ENCODE peak calls at places on chromosomes 5 and 9, in eight cellular contexts. One of them, this sample, is unnamed.

GRCh38 chr9:137355445-137356365 is 53.6 kb upstream of the NRARP start:
- DNase-seq in lower lobe of right lung: no peak
- DNase-seq in transverse colon: no peak
- DNase-seq in heart right ventricle: no peak
- DNase-seq in tibial artery: no peak
- DNase-seq in right lobe of liver: no peak
- DNase-seq in psoas muscle: no peak
- DNase-seq in heart left ventricle: no peak
- DNase-seq in this sample: no peak

GRCh38 chr9:105475302-105475701 is 27.5 kb downstream of the FSD1L start:
- DNase-seq in tibial artery: no peak
- DNase-seq in heart right ventricle: no peak
- DNase-seq in psoas muscle: no peak
- DNase-seq in right lobe of liver: no peak
- DNase-seq in transverse colon: no peak
- DNase-seq in lower lobe of right lung: no peak
- DNase-seq in heart left ventricle: no peak
- DNase-seq in this sample: peak; percentile 19

GRCh38 chr5:8068078-8068477 is 199.1 kb downstream of the MTRR start:
- DNase-seq in heart left ventricle: no peak
- DNase-seq in heart right ventricle: no peak
- DNase-seq in lower lobe of right lung: no peak
- DNase-seq in transverse colon: no peak
- DNase-seq in psoas muscle: no peak
- DNase-seq in right lobe of liver: no peak
- DNase-seq in tibial artery: no peak
- DNase-seq in this sample: no peak

GRCh38 chr9:35726876-35727438 is 5.0 kb downstream of the TLN1 start:
- DNase-seq in heart left ventricle: peak; percentile 66
- DNase-seq in tibial artery: peak; percentile 92
- DNase-seq in lower lobe of right lung: peak; percentile 68
- DNase-seq in transverse colon: peak; percentile 49
- DNase-seq in psoas muscle: no peak
- DNase-seq in heart right ventricle: peak; percentile 60
- DNase-seq in right lobe of liver: no peak
- DNase-seq in this sample: no peak

GRCh38 chr9:12702160-12702758 is 9.1 kb downstream of the TYRP1 start:
- DNase-seq in tibial artery: no peak
- DNase-seq in right lobe of liver: peak; percentile 35
- DNase-seq in heart left ventricle: peak; percentile 10
- DNase-seq in psoas muscle: peak; percentile 28
- DNase-seq in lower lobe of right lung: peak; percentile 25
- DNase-seq in heart right ventricle: peak; percentile 17
- DNase-seq in transverse colon: peak; percentile 16
- DNase-seq in this sample: peak; percentile 23

GRCh38 chr5:73673161-73673591 is 47.2 kb downstream of the ARHGEF28 start:
- DNase-seq in tibial artery: no peak
- DNase-seq in heart right ventricle: no peak
- DNase-seq in lower lobe of right lung: no peak
- DNase-seq in right lobe of liver: no peak
- DNase-seq in psoas muscle: no peak
- DNase-seq in heart left ventricle: no peak
- DNase-seq in transverse colon: no peak
- DNase-seq in this sample: peak; percentile 64

GRCh38 chr5:56581426-56581825 is 233.9 kb upstream of the MAP3K1 start:
- DNase-seq in heart left ventricle: no peak
- DNase-seq in right lobe of liver: no peak
- DNase-seq in lower lobe of right lung: no peak
- DNase-seq in transverse colon: no peak
- DNase-seq in heart right ventricle: no peak
- DNase-seq in tibial artery: no peak
- DNase-seq in psoas muscle: no peak
- DNase-seq in this sample: no peak

GRCh38 chr9:137234055-137234697 is 3.5 kb downstream of the SLC34A3 start:
- DNase-seq in tibial artery: no peak
- DNase-seq in lower lobe of right lung: no peak
- DNase-seq in psoas muscle: no peak
- DNase-seq in heart left ventricle: no peak
- DNase-seq in transverse colon: no peak
- DNase-seq in heart right ventricle: no peak
- DNase-seq in right lobe of liver: no peak
- DNase-seq in this sample: no peak

GRCh38 chr5:15823413-15823812 is 323.4 kb downstream of the FBXL7 start:
- DNase-seq in tibial artery: no peak
- DNase-seq in heart left ventricle: no peak
- DNase-seq in lower lobe of right lung: no peak
- DNase-seq in right lobe of liver: no peak
- DNase-seq in transverse colon: no peak
- DNase-seq in heart right ventricle: no peak
- DNase-seq in psoas muscle: no peak
- DNase-seq in this sample: no peak

GRCh38 chr9:127561491-127562270 is 50.4 kb upstream of the STXBP1 start:
- DNase-seq in heart right ventricle: peak; percentile 78
- DNase-seq in right lobe of liver: peak; percentile 72
- DNase-seq in transverse colon: peak; percentile 78
- DNase-seq in lower lobe of right lung: peak; percentile 88
- DNase-seq in tibial artery: peak; percentile 96
- DNase-seq in heart left ventricle: peak; percentile 79
- DNase-seq in psoas muscle: peak; percentile 84
- DNase-seq in this sample: peak; percentile 99

GRCh38 chr5:115160975-115161475 is 8.7 kb downstream of the TRIM36 start:
- DNase-seq in transverse colon: no peak
- DNase-seq in heart left ventricle: no peak
- DNase-seq in psoas muscle: no peak
- DNase-seq in tibial artery: no peak
- DNase-seq in heart right ventricle: no peak
- DNase-seq in right lobe of liver: no peak
- DNase-seq in lower lobe of right lung: no peak
- DNase-seq in this sample: no peak

GRCh38 chr5:33936004-33936380 is 194 bp upstream of the RXFP3 start:
- DNase-seq in heart left ventricle: peak; percentile 59
- DNase-seq in transverse colon: peak; percentile 15
- DNase-seq in tibial artery: peak; percentile 69
- DNase-seq in right lobe of liver: peak; percentile 56
- DNase-seq in psoas muscle: peak; percentile 54
- DNase-seq in heart right ventricle: peak; percentile 48
- DNase-seq in lower lobe of right lung: peak; percentile 55
- DNase-seq in this sample: peak; percentile 60

GRCh38 chr5:54514269-54514668 is 3.3 kb upstream of the SNX18 start:
- DNase-seq in lower lobe of right lung: no peak
- DNase-seq in transverse colon: no peak
- DNase-seq in psoas muscle: no peak
- DNase-seq in heart right ventricle: no peak
- DNase-seq in right lobe of liver: no peak
- DNase-seq in tibial artery: no peak
- DNase-seq in heart left ventricle: no peak
- DNase-seq in this sample: no peak

GRCh38 chr5:128536229-128536860 is 1.7 kb downstream of the FBN2 start:
- DNase-seq in lower lobe of right lung: no peak
- DNase-seq in heart right ventricle: no peak
- DNase-seq in transverse colon: no peak
- DNase-seq in tibial artery: no peak
- DNase-seq in heart left ventricle: no peak
- DNase-seq in psoas muscle: no peak
- DNase-seq in right lobe of liver: no peak
- DNase-seq in this sample: no peak

GRCh38 chr5:135150767-135151166 is 116.7 kb upstream of the PITX1 start:
- DNase-seq in psoas muscle: no peak
- DNase-seq in heart right ventricle: no peak
- DNase-seq in right lobe of liver: no peak
- DNase-seq in heart left ventricle: no peak
- DNase-seq in tibial artery: peak; percentile 24
- DNase-seq in lower lobe of right lung: no peak
- DNase-seq in transverse colon: no peak
- DNase-seq in this sample: no peak

GRCh38 chr5:1799110-1799601 is 481 bp downstream of the MRPL36 start:
- DNase-seq in transverse colon: peak; percentile 15
- DNase-seq in lower lobe of right lung: no peak
- DNase-seq in right lobe of liver: no peak
- DNase-seq in heart right ventricle: no peak
- DNase-seq in psoas muscle: peak; percentile 30
- DNase-seq in tibial artery: no peak
- DNase-seq in heart left ventricle: no peak
- DNase-seq in this sample: peak; percentile 20

GRCh38 chr5:175731756-175732465 is 74.0 kb downstream of the HRH2 start:
- DNase-seq in heart right ventricle: no peak
- DNase-seq in psoas muscle: no peak
- DNase-seq in heart left ventricle: no peak
- DNase-seq in transverse colon: no peak
- DNase-seq in lower lobe of right lung: no peak
- DNase-seq in tibial artery: no peak
- DNase-seq in right lobe of liver: no peak
- DNase-seq in this sample: no peak

GRCh38 chr5:175728316-175728715 is 70.4 kb downstream of the HRH2 start:
- DNase-seq in heart left ventricle: no peak
- DNase-seq in psoas muscle: no peak
- DNase-seq in tibial artery: no peak
- DNase-seq in lower lobe of right lung: no peak
- DNase-seq in right lobe of liver: no peak
- DNase-seq in transverse colon: no peak
- DNase-seq in heart right ventricle: no peak
- DNase-seq in this sample: no peak

GRCh38 chr5:175731172-175731571 is 73.3 kb downstream of the HRH2 start:
- DNase-seq in heart right ventricle: no peak
- DNase-seq in psoas muscle: no peak
- DNase-seq in transverse colon: no peak
- DNase-seq in heart left ventricle: no peak
- DNase-seq in right lobe of liver: no peak
- DNase-seq in tibial artery: no peak
- DNase-seq in lower lobe of right lung: no peak
- DNase-seq in this sample: no peak

GRCh38 chr5:175729829-175730277 is 72.0 kb downstream of the HRH2 start:
- DNase-seq in lower lobe of right lung: peak; percentile 89
- DNase-seq in heart right ventricle: peak; percentile 90
- DNase-seq in transverse colon: peak; percentile 91
- DNase-seq in right lobe of liver: peak; percentile 90
- DNase-seq in tibial artery: peak; percentile 89
- DNase-seq in psoas muscle: peak; percentile 85
- DNase-seq in heart left ventricle: peak; percentile 88
- DNase-seq in this sample: peak; percentile 34

DNA sequence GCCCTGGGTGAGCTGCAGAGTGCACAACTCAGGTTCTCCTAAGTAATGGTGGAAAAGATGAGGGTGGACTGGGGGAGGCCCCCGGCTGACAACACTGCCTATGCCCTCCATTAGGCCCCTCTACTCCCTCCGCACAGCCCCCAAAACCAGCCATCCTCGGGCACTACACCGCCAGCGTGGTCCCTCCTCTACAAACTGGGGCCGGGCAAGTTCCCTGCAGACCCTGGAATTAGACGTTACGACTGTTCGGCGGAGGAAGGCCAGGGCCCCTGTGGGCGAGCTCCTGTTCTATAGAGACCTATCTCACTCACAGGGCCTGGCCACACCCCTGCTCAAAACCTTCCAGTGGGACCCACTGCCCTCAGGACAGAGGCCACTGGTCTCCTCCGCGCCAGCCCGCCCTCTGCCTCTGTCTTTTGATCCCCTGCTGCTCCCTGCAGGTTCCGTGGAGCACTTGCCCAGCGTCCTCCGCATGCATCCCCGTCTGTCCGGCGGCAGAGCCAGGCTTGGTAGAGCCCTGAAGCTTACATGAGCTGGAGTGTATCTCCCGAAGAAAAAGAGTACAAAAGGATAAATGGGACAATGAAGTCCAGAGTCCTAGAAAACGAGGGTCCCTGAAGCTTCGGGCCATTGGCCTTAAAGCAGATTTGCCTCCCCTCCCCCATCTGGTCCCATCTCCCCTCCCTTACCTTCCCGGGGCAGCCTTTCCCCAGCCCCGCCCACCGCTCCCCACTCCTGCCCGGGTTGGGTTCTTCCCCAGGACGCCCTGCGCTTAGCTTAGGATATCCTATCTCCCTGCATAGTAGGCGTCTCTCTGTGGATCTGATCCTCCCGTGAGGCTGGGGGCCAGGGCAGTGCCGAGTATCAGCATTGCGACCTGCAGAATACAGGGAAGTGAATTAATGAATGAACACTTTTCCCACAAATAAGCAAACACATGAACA is 71.3 kb downstream of the HRH2 start:
- DNase-seq in transverse colon: no peak
- DNase-seq in heart left ventricle: no peak
- DNase-seq in psoas muscle: no peak
- DNase-seq in tibial artery: peak; percentile 51
- DNase-seq in lower lobe of right lung: no peak
- DNase-seq in right lobe of liver: no peak
- DNase-seq in heart right ventricle: no peak
- DNase-seq in this sample: no peak
- TF ChIP-seq CTCF in transverse colon: no peak
- TF ChIP-seq CTCF in heart left ventricle: no peak
- TF ChIP-seq CTCF in psoas muscle: no peak
- TF ChIP-seq CTCF in tibial artery: no peak
- TF ChIP-seq CTCF in lower lobe of right lung: no peak
- TF ChIP-seq CTCF in right lobe of liver: no peak
- TF ChIP-seq CTCF in heart right ventricle: no peak
- TF ChIP-seq CTCF in this sample: peak; percentile 36

GRCh38 chr5:143593723-143594122 is 190.2 kb upstream of the NR3C1 start:
- DNase-seq in heart right ventricle: no peak
- DNase-seq in heart left ventricle: no peak
- DNase-seq in transverse colon: no peak
- DNase-seq in psoas muscle: no peak
- DNase-seq in tibial artery: no peak
- DNase-seq in lower lobe of right lung: no peak
- DNase-seq in right lobe of liver: no peak
- DNase-seq in this sample: no peak
- H3K4me1 ChIP-seq in heart right ventricle: peaks cover 6% of the 10 kb centered on the region
- H3K4me1 ChIP-seq in heart left ventricle: peaks cover 8% of the 10 kb centered on the region
- H3K4me1 ChIP-seq in transverse colon: no peaks in the 10 kb centered on the region
- H3K4me1 ChIP-seq in psoas muscle: peaks cover 6% of the 10 kb centered on the region
- H3K4me1 ChIP-seq in tibial artery: no peaks in the 10 kb centered on the region
- H3K4me1 ChIP-seq in lower lobe of right lung: no peaks in the 10 kb centered on the region
- H3K4me1 ChIP-seq in right lobe of liver: peaks cover 24% of the 10 kb centered on the region
- H3K4me1 ChIP-seq in this sample: no peaks in the 10 kb centered on the region

GRCh38 chr5:110343616-110344015 is 382.9 kb downstream of the TMEM232 start:
- DNase-seq in tibial artery: no peak
- DNase-seq in transverse colon: no peak
- DNase-seq in psoas muscle: no peak
- DNase-seq in heart right ventricle: no peak
- DNase-seq in heart left ventricle: no peak
- DNase-seq in lower lobe of right lung: no peak
- DNase-seq in right lobe of liver: no peak
- DNase-seq in this sample: no peak
- H3K27ac ChIP-seq in tibial artery: no peak overlapping the region
- H3K27ac ChIP-seq in transverse colon: no peak overlapping the region
- H3K27ac ChIP-seq in psoas muscle: no peak overlapping the region
- H3K27ac ChIP-seq in heart right ventricle: no peak overlapping the region
- H3K27ac ChIP-seq in heart left ventricle: no peak overlapping the region
- H3K27ac ChIP-seq in lower lobe of right lung: no peak overlapping the region
- H3K27ac ChIP-seq in right lobe of liver: no peak overlapping the region
- H3K27ac ChIP-seq in this sample: no peak overlapping the region

DNA sequence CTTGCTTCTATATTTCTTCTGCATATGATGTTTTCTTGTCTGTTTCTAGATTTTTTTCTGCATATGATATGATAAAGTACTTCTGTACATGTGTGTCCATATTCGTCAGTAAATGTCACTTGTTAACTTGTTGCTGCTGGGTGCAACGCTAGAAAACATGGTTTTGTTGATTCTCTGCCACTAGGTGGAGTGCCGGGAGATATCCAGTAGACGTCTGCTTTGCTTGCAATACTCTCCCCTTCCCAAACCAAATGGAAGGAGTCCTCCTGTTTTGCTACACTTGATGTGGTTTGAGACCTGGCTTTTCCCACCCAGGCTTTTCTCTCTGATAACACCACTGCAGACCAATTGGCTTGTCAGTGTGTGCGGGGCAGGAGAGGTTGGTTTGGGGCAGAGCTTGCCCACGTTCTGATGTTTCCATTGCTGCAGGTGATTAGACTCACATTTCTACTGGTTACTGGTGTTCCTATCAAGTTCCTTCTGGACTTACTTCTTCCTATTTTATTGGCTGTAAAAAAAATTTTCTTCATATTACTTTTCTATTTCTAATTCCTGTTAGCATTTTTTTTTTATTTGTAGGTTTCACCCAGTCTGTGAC is 900.0 kb upstream of the CDH10 start:
- DNase-seq in tibial artery: no peak
- DNase-seq in heart right ventricle: no peak
- DNase-seq in lower lobe of right lung: no peak
- DNase-seq in right lobe of liver: peak; percentile 21
- DNase-seq in heart left ventricle: no peak
- DNase-seq in psoas muscle: no peak
- DNase-seq in transverse colon: no peak
- DNase-seq in this sample: no peak
- TF ChIP-seq CTCF in tibial artery: no peak
- TF ChIP-seq CTCF in heart right ventricle: peak; percentile 40
- TF ChIP-seq CTCF in lower lobe of right lung: peak; percentile 43
- TF ChIP-seq CTCF in right lobe of liver: peak; percentile 68
- TF ChIP-seq CTCF in heart left ventricle: no peak
- TF ChIP-seq CTCF in psoas muscle: peak; percentile 9
- TF ChIP-seq CTCF in transverse colon: no peak
- TF ChIP-seq CTCF in this sample: peak; percentile 57